ENCODE peak calls at places on chromosomes 5 and 9, in four cellular contexts. B is hepatic stellate cell; X is activated CD4-positive, CD25-positive, alpha-beta regulatory T cell treated with anti-CD3 and anti-CD28 coated beads, Interleukin-2, amount 50 U/mL, for 72 hours; I is neuronal stem cell. U is an unnamed sample.

GRCh38 chr5:37615184-37615583 is 224.7 kb downstream of the GDNF start:
- DNase-seq in B (peak), X (no peak), I (no peak), U (no peak)

GRCh38 chr5:94010814-94011213 is 269.4 kb upstream of the POU5F2 start:
- DNase-seq in B (no peak), X (no peak), I (no peak), U (no peak)

GRCh38 chr5:73218552-73219171 is 45.7 kb downstream of the TMEM174 start:
- DNase-seq in B (peak), X (no peak), I (no peak), U (peak)

GRCh38 chr9:130484362-130485072 is 39.8 kb downstream of the ASS1 start:
- DNase-seq in B (no peak), X (no peak), I (no peak), U (no peak)

GRCh38 chr5:71767661-71768060 is 48.6 kb downstream of the CARTPT start:
- DNase-seq in B (no peak), X (no peak), I (no peak), U (no peak)

GRCh38 chr5:59548807-59549357 is 344.6 kb downstream of the PDE4D start:
- DNase-seq in B (no peak), X (no peak), I (no peak), U (no peak)

GRCh38 chr9:125332527-125332926 is 70.9 kb downstream of the GAPVD1 start:
- DNase-seq in B (no peak), X (no peak), I (no peak), U (no peak)

GRCh38 chr9:65403721-65404120 is 118.7 kb upstream of the FOXD4L5 start:
- DNase-seq in B (no peak), X (no peak), I (no peak), U (no peak)

GRCh38 chr9:89798546-89799120 is 193.8 kb downstream of the GADD45G start:
- DNase-seq in B (no peak), X (no peak), I (no peak), U (no peak)

GRCh38 chr5:32942225-32942989 is 231.3 kb downstream of the NPR3 start:
- DNase-seq in B (no peak), X (no peak), I (no peak), U (peak)

GRCh38 chr9:13726746-13727145 is 447.3 kb upstream of the MPDZ start:
- DNase-seq in B (no peak), X (no peak), I (no peak), U (no peak)

GRCh38 chr5:125870271-125870670 is 552.9 kb upstream of the GRAMD2B start:
- DNase-seq in B (no peak), X (no peak), I (no peak), U (no peak)

GRCh38 chr9:12882430-12882829 is 107.6 kb downstream of the LURAP1L start:
- DNase-seq in B (peak), X (no peak), I (no peak), U (no peak)

GRCh38 chr5:42854795-42855194 is 43.1 kb upstream of the SELENOP start:
- DNase-seq in B (no peak), X (no peak), I (no peak), U (no peak)

GRCh38 chr5:91020065-91020800 is 362.9 kb downstream of the ARRDC3 start:
- DNase-seq in B (no peak), X (no peak), I (peak), U (no peak)

GRCh38 chr9:121955649-121956048 is 137.5 kb downstream of the TTLL11 start:
- DNase-seq in B (no peak), X (no peak), I (no peak), U (no peak)

GRCh38 chr5:137753227-137753985 is 757 bp downstream of the HNRNPA0 start:
- DNase-seq in B (peak), X (peak), I (peak), U (peak)

GRCh38 chr9:108704156-108704852 is 151.5 kb downstream of the ACTL7B start:
- DNase-seq in B (no peak), X (no peak), I (no peak), U (no peak)

GRCh38 chr9:95266649-95267048 is 50.9 kb downstream of the FANCC start:
- DNase-seq in B (no peak), X (no peak), I (no peak), U (no peak)

GRCh38 chr5:150625831-150626746 is 14.4 kb upstream of the SYNPO start:
- DNase-seq in B (no peak), X (no peak), I (no peak), U (no peak)

GRCh38 chr5:167770461-167770860 is 521.0 kb upstream of the WWC1 start:
- DNase-seq in B (peak), X (no peak), I (no peak), U (no peak)

GRCh38 chr5:173778152-173778782 is 109.9 kb upstream of the CPEB4 start:
- DNase-seq in B (no peak), X (no peak), I (no peak), U (no peak)

GRCh38 chr5:181207960-181208253 is 2.9 kb upstream of the TRIM7 start:
- DNase-seq in B (no peak), X (no peak), I (no peak), U (no peak)

GRCh38 chr9:70529833-70530232 is 115.4 kb upstream of the KLF9 start:
- DNase-seq in B (no peak), X (no peak), I (no peak), U (no peak)

GRCh38 chr5:102554092-102554491 is 55.3 kb upstream of the SLCO6A1 start:
- DNase-seq in B (no peak), X (no peak), I (peak), U (no peak)

GRCh38 chr9:82721596-82721995 is 341.3 kb downstream of the RASEF start:
- DNase-seq in B (no peak), X (no peak), I (no peak), U (no peak)

GRCh38 chr9:1922026-1922425 is 93.1 kb upstream of the SMARCA2 start:
- DNase-seq in B (no peak), X (no peak), I (no peak), U (peak)

U was measured in HEK293T.